ENCODE peak calls at places on chromosome 14, in five cellular contexts. C, F, B, D and R are unnamed samples. For H3K4me1, the result is how much of the 10 kb centered on the place peaks cover.

GRCh38 chr14:38110258-38110657 is 97.4 kb upstream of the SSTR1 start:
- DNase-seq in D (no peak), C (no peak), F (no peak), B (no peak), R (no peak)

GRCh38 chr14:71321556-71322315 is 414.5 kb downstream of the PCNX1 start:
- DNase-seq in D (no peak), C (no peak), F (peak), B (peak), R (peak)

GRCh38 chr14:105890474-105891220 is 364.3 kb downstream of the TMEM121 start:
- DNase-seq in D (no peak), B (no peak), F (no peak), C (peak), R (no peak)

GRCh38 chr14:100696017-100696416 is 30.7 kb upstream of the DLK1 start:
- DNase-seq in F (no peak), D (no peak), B (no peak), C (no peak), R (no peak)

GRCh38 chr14:36585100-36585499 is 2.7 kb upstream of the NKX2-8 start:
- DNase-seq in B (peak), D (no peak), C (no peak), F (no peak), R (no peak)

GRCh38 chr14:53295985-53296582 is 143.0 kb upstream of the DDHD1 start:
- DNase-seq in D (no peak), F (peak), B (peak), C (peak), R (peak)

GRCh38 chr14:66974397-66975025 is 214.7 kb upstream of the GARIN2 start:
- DNase-seq in F (no peak), D (no peak), C (no peak), B (no peak), R (no peak)

GRCh38 chr14:41629876-41630275 is 23.2 kb downstream of the LRFN5 start:
- DNase-seq in B (no peak), D (no peak), C (no peak), F (no peak), R (no peak)

GRCh38 chr14:94145902-94146527 is 16.6 kb upstream of the IFI27L2 start:
- DNase-seq in D (no peak), F (no peak), B (no peak), C (no peak), R (no peak)

GRCh38 chr14:50247245-50247644 is 15.9 kb upstream of the SOS2 start:
- DNase-seq in D (no peak), C (no peak), F (no peak), B (no peak), R (no peak)

GRCh38 chr14:38255408-38255672 is 553 bp downstream of the CLEC14A start:
- DNase-seq in F (no peak), C (no peak), B (no peak), D (no peak), R (no peak)

GRCh38 chr14:22095845-22096510 is 422.4 kb upstream of the OR4E1 start:
- DNase-seq in F (no peak), D (no peak), C (no peak), B (peak), R (no peak)

GRCh38 chr14:99910337-99911268 is 117.4 kb downstream of the EML1 start:
- DNase-seq in D (no peak), C (no peak), B (peak), F (no peak), R (peak)

GRCh38 chr14:89614009-89614691 is 197.1 kb upstream of the FOXN3 start:
- DNase-seq in C (no peak), B (no peak), D (no peak), F (no peak), R (no peak)

GRCh38 chr14:90846511-90846910 is 30.3 kb upstream of the TTC7B start:
- DNase-seq in D (no peak), B (no peak), F (no peak), C (no peak), R (no peak)

GRCh38 chr14:99158150-99158549 is 113.8 kb downstream of the BCL11B start:
- DNase-seq in C (no peak), D (no peak), B (no peak), F (no peak), R (no peak)

GRCh38 chr14:41482861-41483260 is 123.8 kb upstream of the LRFN5 start:
- DNase-seq in F (no peak), D (no peak), B (no peak), C (no peak), R (no peak)

GRCh38 chr14:73567951-73568885 is 795 bp upstream of the ACOT2 start:
- DNase-seq in F (no peak), D (no peak), C (peak), B (peak), R (no peak)

GRCh38 chr14:67137744-67138371 is 51.4 kb upstream of the GARIN2 start:
- DNase-seq in B (no peak), D (no peak), C (no peak), F (no peak), R (no peak)

GRCh38 chr14:31510222-31510621 is 22.4 kb upstream of the GPR33 start:
- DNase-seq in B (peak), C (peak), D (no peak), F (peak), R (peak)

DNA sequence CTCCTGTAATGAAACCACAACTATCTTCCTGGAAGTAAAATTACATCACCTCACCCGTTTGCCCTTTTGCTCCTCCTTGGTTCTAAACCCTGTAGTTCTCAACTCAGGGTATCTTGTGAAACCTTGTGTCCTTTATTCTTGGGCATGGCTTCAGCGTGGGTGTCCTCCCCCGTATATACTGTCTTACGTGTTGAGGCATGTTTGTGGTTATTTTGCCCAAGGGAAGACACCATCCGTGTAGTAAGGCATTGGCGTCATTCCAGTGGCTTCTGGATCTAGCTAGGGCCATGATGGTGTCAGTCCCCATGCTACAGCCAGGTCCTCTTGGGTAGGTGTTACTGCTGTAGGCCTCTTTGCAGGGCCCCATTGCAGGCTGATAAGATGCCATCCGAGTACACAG is 115.4 kb downstream of the ZFP36L1 start:
- DNase-seq in B (no peak), F (no peak), C (no peak), D (no peak), R (no peak)
- H3K4me1 ChIP-seq in B (half or more), F (under half), C (under half), D (under half), R (under half)

GRCh38 chr14:86055512-86055911 is 525.6 kb downstream of the FLRT2 start:
- DNase-seq in F (no peak), D (no peak), C (no peak), B (no peak), R (no peak)
- TF ChIP-seq SIN3A in F (no peak), D (no peak), C (no peak), B (no peak), R (no peak)

DNA sequence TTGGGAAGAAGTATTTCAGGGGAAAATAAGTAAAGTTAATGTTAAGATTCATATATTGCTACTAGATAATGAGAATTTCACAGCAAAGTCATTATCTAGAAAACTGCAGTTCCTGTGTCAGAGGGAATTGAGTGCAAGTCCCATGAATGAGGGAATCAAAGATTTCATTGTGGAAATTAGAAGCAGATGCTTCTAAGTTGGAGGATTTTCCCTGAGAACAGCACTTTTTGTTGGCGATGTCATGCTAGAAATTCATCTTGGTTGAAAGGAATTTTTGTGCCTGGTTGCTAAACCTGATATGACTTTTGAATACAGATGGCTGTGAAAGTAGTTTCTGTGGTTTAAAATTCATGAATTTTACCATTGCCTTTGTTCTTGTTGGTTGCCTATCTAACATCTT is 25.6 kb downstream of the FRMD6 start:
- DNase-seq in D (no peak), F (no peak), B (no peak), C (no peak), R (no peak)
- H3K4me1 ChIP-seq in D (under half), F (under half), B (half or more), C (under half), R (under half)

GRCh38 chr14:56807586-56808168 is 2.6 kb downstream of the OTX2 start:
- DNase-seq in D (no peak), B (no peak), C (no peak), F (no peak), R (no peak)
- TF ChIP-seq SIN3A in D (no peak), B (no peak), C (no peak), F (no peak), R (no peak)

GRCh38 chr14:23151342-23151741 is 32.1 kb downstream of the SLC7A8 start:
- DNase-seq in F (no peak), C (no peak), B (no peak), D (no peak), R (no peak)

GRCh38 chr14:23149745-23150144 is 30.7 kb upstream of the CEBPE start:
- DNase-seq in F (no peak), B (no peak), D (no peak), C (no peak), R (no peak)

GRCh38 chr14:23159516-23159915 is 23.9 kb downstream of the SLC7A8 start:
- DNase-seq in D (no peak), C (no peak), B (no peak), F (no peak), R (no peak)

GRCh38 chr14:23154876-23155587 is 28.4 kb downstream of the SLC7A8 start:
- DNase-seq in D (no peak), C (peak), F (no peak), B (no peak), R (no peak)

GRCh38 chr14:23153891-23154796 is 29.3 kb downstream of the SLC7A8 start:
- DNase-seq in F (peak), D (no peak), C (peak), B (no peak), R (no peak)
- H3K4me1 ChIP-seq in F (under half), D (under half), C (under half), B (under half), R (under half)

GRCh38 chr14:103801459-103801858 is 45.9 kb downstream of the PPP1R13B start:
- DNase-seq in B (peak), D (no peak), C (no peak), F (no peak), R (no peak)
- TF ChIP-seq SIN3A in B (no peak), D (no peak), C (no peak), F (no peak), R (no peak)

GRCh38 chr14:88562831-88563686 is at the start of gene ZC3H14:
- DNase-seq in F (peak), D (peak), C (peak), B (peak), R (no peak)

GRCh38 chr14:88563845-88564244 is 1.0 kb downstream of the ZC3H14 start:
- DNase-seq in F (no peak), D (no peak), B (no peak), C (no peak), R (no peak)

GRCh38 chr14:88562532-88562830 is 356 bp upstream of the ZC3H14 start:
- DNase-seq in D (no peak), B (no peak), F (no peak), C (peak), R (no peak)

GRCh38 chr14:88556581-88556980 is 1.8 kb upstream of the PTPN21 start:
- DNase-seq in C (no peak), D (no peak), B (no peak), F (no peak), R (no peak)

DNA sequence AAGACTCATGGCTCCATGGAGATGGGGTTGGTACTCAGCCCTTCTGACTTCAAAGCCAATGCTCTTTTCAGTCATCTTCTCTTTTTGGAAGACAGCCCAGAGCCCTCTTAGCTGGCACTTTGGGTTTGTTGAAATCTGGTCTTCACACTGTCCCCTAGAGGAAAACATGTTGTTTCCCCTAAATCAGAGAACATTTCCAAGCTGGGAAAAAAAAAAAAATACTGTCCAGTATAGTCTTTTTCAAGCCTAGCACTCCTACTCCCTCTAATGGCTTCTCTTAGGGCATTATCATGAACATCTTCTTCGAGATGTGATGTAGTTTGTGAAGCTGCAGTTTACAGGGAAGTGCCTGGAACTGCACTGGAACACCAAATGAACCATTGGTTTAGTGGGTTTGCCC is 3.0 kb upstream of the ZC3H14 start:
- DNase-seq in F (no peak), C (no peak), D (no peak), B (peak), R (no peak)
- H3K4me1 ChIP-seq in F (under half), C (under half), D (under half), B (under half), R (under half)

DNA sequence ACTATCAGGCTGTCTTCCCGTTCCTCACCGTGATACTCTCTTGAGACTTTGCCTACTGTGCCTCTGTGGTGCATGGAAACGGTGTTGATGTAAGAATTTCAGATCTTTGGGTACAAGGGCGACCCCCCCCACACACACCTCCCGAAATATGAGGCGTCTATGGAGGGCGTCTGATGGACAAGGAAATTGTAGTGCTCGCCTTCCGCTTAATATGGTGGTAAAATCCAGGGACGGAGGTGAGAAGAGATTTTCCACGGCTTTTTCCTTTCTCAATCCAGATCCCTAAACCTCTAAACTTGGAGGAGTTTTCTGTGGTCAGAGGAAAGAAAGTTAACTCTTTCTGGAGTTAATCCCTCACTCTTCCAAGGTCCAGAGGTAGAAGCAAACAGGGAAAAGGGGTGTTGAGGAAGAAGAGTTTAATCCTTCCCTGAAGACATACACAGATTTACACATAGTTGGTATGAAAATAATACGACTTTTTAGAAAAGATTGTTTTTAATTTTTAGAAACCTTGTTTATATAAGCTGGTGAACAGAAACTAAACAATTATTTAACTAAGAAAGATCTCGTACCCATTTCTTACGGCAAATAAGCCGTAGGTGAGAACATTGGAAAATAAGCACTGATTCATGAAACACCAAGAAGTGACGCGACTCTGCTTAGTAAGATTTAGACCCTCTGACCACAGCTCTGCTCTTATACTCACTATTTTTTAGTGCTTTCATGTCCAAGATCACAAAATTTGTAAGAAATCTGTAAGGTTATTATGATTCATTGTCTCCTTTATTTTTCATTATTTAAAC is 23.1 kb upstream of the RNASE12 start:
- DNase-seq in B (no peak), F (no peak), C (no peak), D (no peak), R (no peak)
- TF ChIP-seq SIN3A in B (no peak), F (no peak), C (no peak), D (no peak), R (no peak)

DNA sequence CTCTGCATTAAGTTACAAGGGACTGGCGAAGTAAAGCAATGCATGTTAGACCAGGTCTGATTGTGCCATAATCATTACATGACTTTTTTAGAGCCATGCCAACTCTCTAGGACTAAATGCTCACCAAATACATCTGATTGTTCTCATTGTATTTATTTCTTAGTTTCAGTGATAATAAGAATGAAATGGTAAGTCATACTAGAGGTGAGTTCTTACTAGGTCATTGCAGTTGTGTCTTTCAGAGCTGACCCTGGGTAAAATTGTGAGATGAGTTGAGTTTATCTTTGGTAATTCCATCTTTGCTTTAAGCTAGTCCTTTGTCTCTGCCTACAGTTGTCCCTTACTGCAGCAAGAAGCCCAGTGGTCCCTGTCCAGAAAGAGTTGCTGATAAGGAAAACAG is 73.2 kb downstream of the PRKCH start:
- DNase-seq in D (no peak), B (no peak), F (no peak), C (no peak), R (no peak)
- H3K4me1 ChIP-seq in D (under half), B (under half), F (under half), C (under half), R (under half)